ENCODE peak calls at places on chromosomes 13 and 19, in four cellular contexts. T, S, Q and G are unnamed samples.

GRCh38 chr19:29326351-29326750 is 113.4 kb upstream of the UQCRFS1 start:
- DNase-seq in T (no peak), S (peak; percentile 26), Q (no peak), G (no peak)

GRCh38 chr19:51621178-51621577 is 9.0 kb downstream of the SIGLEC5 start:
- DNase-seq in Q (no peak), S (no peak), T (no peak), G (no peak)

GRCh38 chr19:41328818-41329220 is 18.8 kb downstream of the CCDC97 start:
- DNase-seq in S (no peak), T (no peak), Q (no peak), G (no peak)

GRCh38 chr13:30158774-30159445 is 148.4 kb downstream of the KATNAL1 start:
- DNase-seq in S (no peak), Q (no peak), T (no peak), G (no peak)

GRCh38 chr13:100440756-100441421 is 147.7 kb downstream of the GGACT start:
- DNase-seq in T (no peak), Q (no peak), S (no peak), G (no peak)

GRCh38 chr19:50602496-50602895 is 34.3 kb upstream of the LRRC4B start:
- DNase-seq in S (no peak), T (no peak), Q (no peak), G (no peak)

GRCh38 chr19:2494447-2495129 is 18.7 kb downstream of the GADD45B start:
- DNase-seq in Q (peak; percentile 82), S (no peak), T (peak; percentile 73), G (peak; percentile 96)

GRCh38 chr13:39959497-39959896 is 304.0 kb downstream of the COG6 start:
- DNase-seq in Q (no peak), S (no peak), T (no peak), G (no peak)

GRCh38 chr19:53394522-53394973 is 401 bp upstream of the ZNF765 start:
- DNase-seq in T (peak; percentile 81), Q (peak; percentile 28), S (peak; percentile 91), G (peak; percentile 86)

GRCh38 chr13:95564091-95564490 is 11.6 kb downstream of the CLDN10 start:
- DNase-seq in T (no peak), Q (no peak), S (no peak), G (no peak)

GRCh38 chr19:3097442-3097871 is 3.3 kb downstream of the GNA11 start:
- DNase-seq in T (no peak), S (no peak), Q (peak; percentile 41), G (no peak)

GRCh38 chr19:2207991-2208860 is 27.9 kb downstream of the PLEKHJ1 start:
- DNase-seq in S (no peak), T (no peak), Q (peak; percentile 63), G (no peak)

GRCh38 chr19:768424-768823 is 17.5 kb downstream of the MISP start:
- DNase-seq in T (peak; percentile 84), S (no peak), Q (no peak), G (no peak)

GRCh38 chr19:33389574-33390119 is 16.1 kb downstream of the CEBPG start:
- DNase-seq in S (no peak), T (no peak), Q (no peak), G (peak; percentile 72)

GRCh38 chr19:45179063-45179847 is 671 bp downstream of the BLOC1S3 start:
- DNase-seq in S (no peak), T (peak; percentile 21), Q (peak; percentile 42), G (peak; percentile 65)

GRCh38 chr13:78599911-78600310 is 3.4 kb downstream of the POU4F1 start:
- DNase-seq in Q (no peak), T (no peak), S (no peak), G (no peak)

GRCh38 chr13:53064721-53065120 is 36.1 kb downstream of the OLFM4 start:
- DNase-seq in S (peak; percentile 79), Q (no peak), T (no peak), G (no peak)

GRCh38 chr19:46785054-46785979 is 3.1 kb downstream of the SLC1A5 start:
- DNase-seq in Q (no peak), T (no peak), S (no peak), G (no peak)

DNA sequence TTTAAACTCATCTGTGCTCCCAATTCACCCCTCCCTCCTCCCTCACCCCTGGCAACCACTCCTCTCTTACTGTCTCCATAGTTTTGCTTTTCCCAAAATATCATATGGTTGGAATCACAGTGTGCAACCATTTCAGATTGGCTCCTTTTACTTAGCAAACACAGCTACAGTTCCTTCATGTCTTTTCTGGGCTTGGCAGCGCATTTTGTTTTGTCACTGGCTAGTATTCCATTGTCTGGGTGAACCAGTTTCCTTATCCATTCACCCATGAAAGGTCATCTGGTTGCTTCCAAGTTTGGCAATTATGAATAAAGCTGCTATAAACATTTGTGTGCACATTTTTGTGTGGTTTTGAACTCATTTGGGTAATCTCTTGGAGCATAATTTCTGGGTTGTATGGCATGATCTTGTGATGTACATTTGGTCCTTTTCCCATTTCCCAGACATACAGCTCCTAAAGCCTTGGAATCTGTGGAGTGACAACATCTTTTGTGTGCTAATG is 23.9 kb upstream of the GAS6 start:
- DNase-seq in Q (no peak), S (peak; percentile 87), T (no peak), G (no peak)
- H3K4me1 ChIP-seq in Q (no peaks in the 10 kb centered on the region), S (peaks cover 26% of the 10 kb centered on the region), T (no peaks in the 10 kb centered on the region), G (peaks cover 9% of the 10 kb centered on the region)

GRCh38 chr13:63605962-63606361 is 2190.3 kb upstream of the PCDH20 start:
- DNase-seq in T (no peak), S (no peak), Q (no peak), G (no peak)

GRCh38 chr13:63605403-63605802 is 2189.8 kb upstream of the PCDH20 start:
- DNase-seq in Q (no peak), T (no peak), S (no peak), G (no peak)

GRCh38 chr13:63607153-63607552 is 2191.5 kb upstream of the PCDH20 start:
- DNase-seq in T (no peak), S (no peak), Q (no peak), G (no peak)

GRCh38 chr13:63614874-63615612 is 2199.4 kb upstream of the PCDH20 start:
- DNase-seq in S (no peak), T (no peak), Q (no peak), G (no peak)

DNA sequence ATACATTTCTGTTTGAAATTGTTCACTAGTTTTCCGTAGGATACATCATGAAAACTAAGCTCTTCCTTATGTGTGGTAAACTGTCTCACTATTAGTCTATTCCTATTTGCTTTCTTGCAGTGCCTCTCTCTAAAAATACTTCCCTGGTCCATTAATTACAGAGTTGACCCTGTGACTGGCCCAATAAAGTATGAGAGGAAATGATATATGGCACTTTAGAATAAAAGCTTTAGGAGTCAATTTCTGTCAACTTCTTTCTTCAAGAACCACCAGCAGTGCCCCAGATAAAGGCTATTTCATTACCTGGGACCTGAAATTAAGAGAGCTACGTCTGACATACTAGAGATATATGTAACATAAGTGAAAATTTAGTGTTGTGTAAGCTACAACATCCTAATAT is 2193.9 kb upstream of the PCDH20 start:
- DNase-seq in T (no peak), S (no peak), Q (no peak), G (no peak)
- H3K4me3 ChIP-seq in T (no peak overlapping the region), S (no peak overlapping the region), Q (no peak overlapping the region), G (no peak overlapping the region)

GRCh38 chr13:110225609-110226008 is 81.3 kb downstream of the COL4A1 start:
- DNase-seq in T (peak; percentile 59), S (peak; percentile 47), Q (no peak), G (no peak)
- H3K4me1 ChIP-seq in T (peaks cover 21% of the 10 kb centered on the region), S (peaks cover 80% of the 10 kb centered on the region), Q (peaks cover 2% of the 10 kb centered on the region), G (peaks cover 4% of the 10 kb centered on the region)

DNA sequence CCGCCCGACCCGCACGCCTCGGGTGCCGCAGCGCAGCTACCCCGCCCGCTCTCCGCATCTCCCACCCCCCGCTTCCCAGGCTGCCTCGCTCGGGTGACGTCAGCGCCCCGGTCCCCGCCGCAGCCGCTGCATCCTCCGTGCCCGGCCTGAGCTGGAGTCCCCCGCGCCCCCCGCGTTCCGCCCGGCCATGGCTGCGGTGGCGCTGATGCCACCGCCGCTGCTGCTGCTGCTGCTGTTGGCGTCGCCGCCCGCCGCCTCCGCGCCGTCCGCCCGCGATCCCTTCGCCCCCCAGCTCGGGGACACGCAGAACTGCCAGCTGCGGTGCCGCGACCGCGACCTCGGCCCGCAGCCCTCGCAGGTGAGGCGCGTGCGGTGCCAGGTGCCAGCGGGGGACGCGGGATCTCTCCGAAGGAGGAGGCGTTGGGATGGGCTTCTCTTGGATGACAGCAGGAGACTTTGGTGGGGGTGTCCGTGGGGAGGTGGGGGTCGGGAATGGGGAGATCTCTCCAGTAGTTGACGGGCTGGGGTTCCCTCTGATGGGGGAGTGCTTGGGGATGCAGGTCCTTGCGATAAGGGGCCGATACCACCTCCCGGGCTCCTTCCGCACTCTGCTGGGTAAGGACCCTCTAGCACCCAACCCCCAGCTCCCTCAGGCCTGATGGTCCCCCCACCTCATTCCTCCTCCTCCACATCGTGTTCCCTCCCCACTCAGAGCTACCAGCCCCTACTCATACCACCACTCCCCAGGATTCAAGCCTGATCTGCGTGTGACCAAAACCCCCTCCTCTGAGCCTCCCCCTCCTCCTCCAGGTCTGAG is at the start of gene TMEM59L:
- DNase-seq in T (no peak), Q (no peak), S (no peak), G (no peak)
- H3K4me3 ChIP-seq in T (peak within 1 kb of the TSS; percentile 59), Q (peak within 1 kb of the TSS; percentile 55), S (peak within 1 kb of the TSS; percentile 60), G (peak within 1 kb of the TSS; percentile 10)

DNA sequence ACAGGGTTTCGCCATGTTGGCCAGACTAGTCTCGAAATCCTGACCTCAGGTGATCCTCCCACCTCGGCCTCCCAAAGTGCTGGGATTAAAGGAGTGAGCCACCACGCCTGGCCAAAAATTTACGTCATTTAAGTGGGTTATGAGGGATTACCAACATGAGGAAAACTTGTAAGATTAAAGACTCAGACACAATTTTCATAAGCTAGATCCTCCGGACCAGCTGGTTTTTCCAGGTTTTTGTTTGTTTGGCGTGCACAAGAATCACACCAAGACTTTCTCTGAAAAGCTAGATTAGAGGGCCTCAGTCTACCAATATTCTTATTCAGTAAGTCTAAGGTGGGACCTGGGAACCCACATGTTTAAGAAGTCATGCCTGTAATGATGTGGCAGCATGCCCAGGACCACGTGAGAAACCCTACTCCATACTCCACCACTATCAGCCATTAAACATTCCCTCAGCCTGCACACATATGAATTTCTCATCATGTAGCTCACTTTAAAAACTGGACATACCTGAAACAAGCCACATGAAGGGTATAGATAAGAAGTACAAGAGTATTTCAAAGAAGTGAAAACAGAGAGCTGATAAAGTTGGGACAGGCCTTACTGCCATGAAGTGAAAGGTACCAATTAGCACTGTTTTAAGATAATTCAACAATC is 25.7 kb downstream of the DIAPH3 start:
- DNase-seq in S (no peak), Q (no peak), T (peak; percentile 85), G (no peak)
- H3K4me1 ChIP-seq in S (no peaks in the 10 kb centered on the region), Q (no peaks in the 10 kb centered on the region), T (no peaks in the 10 kb centered on the region), G (no peaks in the 10 kb centered on the region)